ENCODE peak calls at places on chromosomes 4 and X, in four cellular contexts. X is trophoblast cell, J is mesendoderm, O is NT2/D1. E is an unnamed sample.
A peak's percentile ranks its signal among the peaks of the same experiment; 100 is the strongest.

GRCh38 chr4:105092356-105092755 is 54.3 kb upstream of the TET2 start:
- DNase-seq in X (no peak), J (no peak), O (no peak), E (peak; percentile 86)

GRCh38 chr4:3037957-3038451 is 36.3 kb downstream of the HTT-AS start:
- DNase-seq in X (no peak), J (no peak), O (no peak), E (no peak)

GRCh38 chr4:25306658-25307057 is 5.9 kb upstream of the ZCCHC4 start:
- DNase-seq in X (no peak), J (no peak), O (no peak), E (no peak)

GRCh38 chr4:61204353-61204752 is 4.2 kb downstream of the ADGRL3 start:
- DNase-seq in X (peak; percentile 87), J (peak; percentile 98), O (no peak), E (peak; percentile 95)

GRCh38 chr4:104469794-104470193 is 24.9 kb downstream of the CXXC4 start:
- DNase-seq in X (no peak), J (no peak), O (no peak), E (no peak)

GRCh38 chr4:77579406-77580076 is 26.1 kb upstream of the CXCL13 start:
- DNase-seq in X (peak; percentile 64), J (no peak), O (no peak), E (peak; percentile 94)

GRCh38 chr4:159248383-159249178 is 145.7 kb downstream of the RAPGEF2 start:
- DNase-seq in X (no peak), J (no peak), O (no peak), E (no peak)

GRCh38 chrX:20591246-20591645 is 324.5 kb upstream of the RPS6KA3 start:
- DNase-seq in X (no peak), J (no peak), O (no peak), E (no peak)

GRCh38 chr4:73589887-73590801 is 30.1 kb downstream of the RASSF6 start:
- DNase-seq in X (no peak), J (peak; percentile 33), O (no peak), E (no peak)

GRCh38 chrX:9352683-9353430 is 112.0 kb upstream of the TBL1X start:
- DNase-seq in X (peak; percentile 80), J (no peak), O (no peak), E (no peak)

GRCh38 chrX:133399411-133399810 is 15.9 kb downstream of the GPC4 start:
- DNase-seq in X (no peak), J (peak; percentile 55), O (no peak), E (no peak)

GRCh38 chr4:168325591-168325990 is 7.0 kb upstream of the DDX60 start:
- DNase-seq in X (no peak), J (no peak), O (no peak), E (no peak)

GRCh38 chr4:36351082-36351666 is 69.8 kb downstream of the DTHD1 start:
- DNase-seq in X (peak; percentile 75), J (peak; percentile 63), O (peak; percentile 33), E (peak; percentile 45)

GRCh38 chr4:142126890-142127497 is 490.6 kb downstream of the IL15 start:
- DNase-seq in X (peak; percentile 88), J (peak; percentile 63), O (peak; percentile 35), E (peak; percentile 10)

GRCh38 chrX:28639502-28639901 is 52.3 kb downstream of the IL1RAPL1 start:
- DNase-seq in X (no peak), J (no peak), O (no peak), E (peak; percentile 20)

GRCh38 chr4:2806392-2807355 is 13.8 kb downstream of the SH3BP2 start:
- DNase-seq in X (no peak), J (no peak), O (no peak), E (no peak)

GRCh38 chr4:151665442-151666127 is 95.2 kb downstream of the GATB start:
- DNase-seq in X (no peak), J (no peak), O (no peak), E (no peak)

GRCh38 chrX:118347131-118347530 is 1.2 kb downstream of the WDR44 start:
- DNase-seq in X (peak; percentile 30), J (peak; percentile 18), O (no peak), E (no peak)

GRCh38 chr4:55742655-55743191 is 76.9 kb upstream of the EXOC1L start:
- DNase-seq in X (peak; percentile 16), J (no peak), O (no peak), E (peak; percentile 34)

GRCh38 chr4:95550566-95550965 is 1.8 kb upstream of the UNC5C start:
- DNase-seq in X (no peak), J (no peak), O (no peak), E (no peak)
- H3K27me3 ChIP-seq in X (no peaks in the 10 kb centered on the region), J (peaks cover 3% of the 10 kb centered on the region), O (peaks cover 59% of the 10 kb centered on the region), E (peaks cover 96% of the 10 kb centered on the region)

DNA sequence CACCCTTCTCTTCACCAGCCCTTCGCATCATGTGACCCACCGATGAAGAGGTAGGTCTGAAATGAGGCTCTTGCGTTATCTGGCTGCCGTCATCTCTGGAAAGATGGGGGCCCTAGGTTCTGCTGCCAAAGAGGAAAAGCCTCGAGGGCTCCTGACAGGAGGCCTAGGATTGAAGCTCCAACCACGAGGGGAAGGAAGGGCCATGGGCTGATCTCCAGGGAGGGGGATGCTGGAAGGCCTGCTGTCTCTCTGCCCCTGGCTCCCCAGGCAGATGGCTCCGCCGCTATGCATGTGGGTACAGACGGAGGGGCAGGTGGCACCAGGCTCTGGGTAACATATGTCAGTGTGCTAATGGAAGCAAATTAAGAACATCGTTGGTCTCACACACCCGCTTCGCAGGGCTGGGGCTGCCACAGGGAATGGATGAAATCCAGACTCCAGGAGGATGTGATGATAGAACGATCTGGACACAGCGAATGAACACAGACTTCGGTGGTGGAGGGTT is 44.9 kb downstream of the AFAP1 start:
- DNase-seq in X (no peak), J (no peak), O (no peak), E (no peak)
- H3K27me3 ChIP-seq in X (no peaks in the 10 kb centered on the region), J (no peaks in the 10 kb centered on the region), O (no peaks in the 10 kb centered on the region), E (no peaks in the 10 kb centered on the region)

DNA sequence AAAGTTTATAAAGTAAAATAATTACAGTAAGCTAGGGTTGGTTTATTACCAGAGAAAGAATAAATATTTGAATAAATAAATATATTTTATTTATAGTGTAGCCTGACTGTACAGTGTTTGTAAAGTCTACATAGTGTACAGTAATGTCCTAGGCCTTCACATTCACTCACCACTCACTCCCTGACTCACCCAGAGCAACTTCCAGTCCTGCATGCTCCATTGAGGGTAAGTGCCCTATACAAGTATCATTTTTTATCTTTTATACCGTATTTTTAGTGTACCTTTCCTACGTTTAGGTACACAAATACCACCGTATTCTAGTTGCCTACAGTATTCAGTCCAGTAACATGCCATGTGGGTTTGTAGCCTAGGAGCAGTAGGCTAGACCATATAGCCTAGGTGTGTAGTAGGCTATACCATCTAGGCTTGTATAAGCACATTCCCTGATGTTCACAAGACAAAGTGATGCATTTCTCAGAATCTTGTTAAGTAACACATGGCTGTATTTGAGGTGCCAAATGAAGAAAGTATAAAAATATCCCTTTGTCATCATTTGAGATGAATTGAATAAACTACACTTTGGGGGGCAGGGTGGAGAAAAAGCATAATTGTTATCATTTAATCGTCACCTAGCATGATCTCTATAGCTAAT is 14.7 kb upstream of the KLHL8 start:
- DNase-seq in X (peak; percentile 46), J (no peak), O (no peak), E (peak; percentile 60)
- H3K27me3 ChIP-seq in X (no peaks in the 10 kb centered on the region), J (no peaks in the 10 kb centered on the region), O (no peaks in the 10 kb centered on the region), E (no peaks in the 10 kb centered on the region)

GRCh38 chr4:185833055-185833598 is 21.1 kb upstream of the SORBS2 start:
- DNase-seq in X (no peak), J (peak; percentile 50), O (no peak), E (no peak)
- H3K27me3 ChIP-seq in X (no peaks in the 10 kb centered on the region), J (no peaks in the 10 kb centered on the region), O (no peaks in the 10 kb centered on the region), E (no peaks in the 10 kb centered on the region)

GRCh38 chr4:54165011-54165410 is 64.1 kb upstream of the PDGFRA start:
- DNase-seq in X (no peak), J (no peak), O (no peak), E (no peak)

GRCh38 chr4:54155936-54156335 is 56.0 kb downstream of the GSX2 start:
- DNase-seq in X (no peak), J (no peak), O (no peak), E (peak; percentile 10)

GRCh38 chr4:54165438-54165837 is 63.7 kb upstream of the PDGFRA start:
- DNase-seq in X (peak; percentile 78), J (peak; percentile 63), O (no peak), E (peak; percentile 85)

DNA sequence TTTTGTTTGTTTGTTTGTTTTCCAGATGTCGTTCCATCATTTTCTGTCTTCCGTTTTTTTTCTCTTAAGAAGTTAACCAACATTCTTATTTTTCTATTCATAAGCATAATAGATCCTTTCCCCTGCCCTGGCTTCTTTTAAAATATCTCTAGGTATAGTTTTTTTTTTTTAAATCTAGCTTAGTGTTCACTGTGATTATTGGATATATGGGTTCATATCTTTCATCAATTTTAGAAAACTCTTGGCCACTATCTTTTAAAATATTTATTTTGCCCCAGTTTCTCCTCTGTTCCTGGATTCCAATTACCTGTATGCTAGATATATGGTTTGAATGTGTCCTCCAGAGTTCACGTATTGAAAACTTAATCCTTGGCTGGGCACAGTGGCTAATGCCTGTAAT is 59.6 kb downstream of the GSX2 start:
- DNase-seq in X (no peak), J (no peak), O (no peak), E (no peak)
- H3K27me3 ChIP-seq in X (no peaks in the 10 kb centered on the region), J (no peaks in the 10 kb centered on the region), O (no peaks in the 10 kb centered on the region), E (no peaks in the 10 kb centered on the region)

GRCh38 chr4:29304595-29304994 is 1415.6 kb upstream of the PCDH7 start:
- DNase-seq in X (peak; percentile 45), J (peak; percentile 16), O (no peak), E (no peak)
- H3K27me3 ChIP-seq in X (no peaks in the 10 kb centered on the region), J (no peaks in the 10 kb centered on the region), O (no peaks in the 10 kb centered on the region), E (no peaks in the 10 kb centered on the region)

DNA sequence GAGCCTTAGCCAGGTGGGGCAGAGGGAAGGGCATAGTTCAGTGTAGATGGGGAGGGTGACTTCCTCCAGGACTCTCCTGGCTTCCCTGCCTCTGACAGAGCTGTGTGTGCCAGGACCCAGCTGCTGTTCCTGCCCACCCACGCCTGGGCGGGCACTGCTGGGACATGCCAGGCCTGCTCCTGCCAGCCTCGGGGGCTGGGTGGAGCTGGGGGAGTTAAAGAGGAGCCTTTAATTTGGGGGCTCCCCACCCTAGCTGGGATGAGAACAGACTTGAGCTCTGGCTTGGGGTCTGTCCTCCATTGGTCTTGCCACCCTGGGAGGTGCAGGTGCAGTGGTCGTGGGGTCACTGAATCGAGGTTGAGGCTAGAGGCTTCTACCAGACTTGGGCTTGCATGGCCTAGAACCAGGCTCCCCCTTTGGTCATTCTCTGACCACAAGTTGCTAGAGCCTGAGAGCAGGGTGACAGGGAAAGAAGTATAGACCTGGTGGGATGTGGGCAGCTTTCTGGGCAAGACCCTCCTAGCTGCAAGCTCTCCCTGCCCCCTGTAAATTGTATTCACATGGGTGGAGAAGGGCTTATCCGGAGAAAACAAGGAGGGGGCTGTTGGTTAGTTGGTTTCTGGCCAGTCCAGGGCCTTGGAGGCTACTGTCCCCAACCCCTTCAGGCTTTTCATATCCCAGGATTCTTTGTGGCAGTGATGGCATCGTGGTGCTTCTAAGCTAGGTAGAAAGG is 5.7 kb downstream of the EFNB1 start:
- DNase-seq in X (no peak), J (no peak), O (no peak), E (no peak)
- H3K27me3 ChIP-seq in X (peaks cover 10% of the 10 kb centered on the region), J (peaks cover 8% of the 10 kb centered on the region), O (peaks cover 3% of the 10 kb centered on the region), E (no peaks in the 10 kb centered on the region)